ENCODE peak calls at places on chromosome 2, in nine cellular contexts. C, E, X, K, D, A, G, Q and S are unnamed samples.

GRCh38 chr2:136980303-136980702 is 215.0 kb downstream of the THSD7B start:
- DNase-seq in C (no peak), E (no peak), X (no peak), K (no peak), D (no peak), A (no peak), G (no peak), Q (no peak), S (no peak)

GRCh38 chr2:70012887-70013286 is 51.5 kb upstream of the ASPRV1 start:
- DNase-seq in C (no peak), E (no peak), X (no peak), K (no peak), D (no peak), A (no peak), G (no peak), Q (no peak), S (no peak)

GRCh38 chr2:26674771-26675170 is 17.8 kb upstream of the KCNK3 start:
- DNase-seq in C (no peak), E (no peak), X (no peak), K (no peak), D (no peak), A (no peak), G (no peak), Q (no peak), S (no peak)

GRCh38 chr2:204931562-204931961 is 386.3 kb downstream of the PARD3B start:
- DNase-seq in C (no peak), E (no peak), X (no peak), K (no peak), D (no peak), A (no peak), G (no peak), Q (no peak), S (no peak)

GRCh38 chr2:18066894-18067293 is 188.4 kb downstream of the KCNS3 start:
- DNase-seq in C (no peak), E (no peak), X (no peak), K (no peak), D (no peak), A (no peak), G (no peak), Q (no peak), S (no peak)

GRCh38 chr2:168188011-168188410 is 59.4 kb downstream of the STK39 start:
- DNase-seq in C (no peak), E (no peak), X (no peak), K (no peak), D (no peak), A (no peak), G (no peak), Q (no peak), S (no peak)

GRCh38 chr2:71064754-71065621 is 3.5 kb upstream of the NAGK start:
- DNase-seq in C (no peak), E (no peak), X (no peak), K (no peak), D (no peak), A (no peak), G (peak; percentile 75), Q (no peak), S (no peak)

GRCh38 chr2:159091981-159092380 is 123.5 kb downstream of the TANC1 start:
- DNase-seq in C (no peak), E (no peak), X (no peak), K (no peak), D (no peak), A (no peak), G (peak; percentile 64), Q (no peak), S (no peak)

GRCh38 chr2:182426082-182426914 is 538 bp downstream of the PDE1A start:
- DNase-seq in C (no peak), E (no peak), X (no peak), K (no peak), D (no peak), A (peak; percentile 29), G (no peak), Q (no peak), S (no peak)

GRCh38 chr2:237791977-237792727 is 6.4 kb upstream of the RBM44 start:
- DNase-seq in C (no peak), E (no peak), X (no peak), K (no peak), D (peak; percentile 7), A (no peak), G (no peak), Q (no peak), S (no peak)

GRCh38 chr2:196012314-196012713 is 56.3 kb downstream of the DNAH7 start:
- DNase-seq in C (no peak), E (no peak), X (no peak), K (no peak), D (no peak), A (no peak), G (no peak), Q (no peak), S (no peak)

GRCh38 chr2:37637122-37637875 is 34.1 kb downstream of the CDC42EP3 start:
- DNase-seq in C (no peak), E (no peak), X (no peak), K (no peak), D (no peak), A (no peak), G (no peak), Q (no peak), S (no peak)

GRCh38 chr2:223688094-223688835 is 86.1 kb upstream of the SCG2 start:
- DNase-seq in C (no peak), E (no peak), X (peak; percentile 29), K (no peak), D (no peak), A (no peak), G (no peak), Q (no peak), S (no peak)

GRCh38 chr2:193985272-193985671 is 1671.8 kb upstream of the SLC39A10 start:
- DNase-seq in C (no peak), E (no peak), X (no peak), K (no peak), D (no peak), A (no peak), G (no peak), Q (no peak), S (no peak)

GRCh38 chr2:133077259-133077822 is 407.3 kb upstream of the LYPD1 start:
- DNase-seq in C (peak; percentile 20), E (no peak), X (no peak), K (no peak), D (no peak), A (peak; percentile 39), G (no peak), Q (no peak), S (no peak)

GRCh38 chr2:129061079-129061785 is 742.6 kb upstream of the HS6ST1 start:
- DNase-seq in C (no peak), E (no peak), X (no peak), K (no peak), D (no peak), A (no peak), G (peak; percentile 74), Q (no peak), S (no peak)

GRCh38 chr2:181457121-181457740 is at the start of gene ITGA4:
- DNase-seq in C (peak; percentile 71), E (peak; percentile 74), X (peak; percentile 71), K (peak; percentile 81), D (peak; percentile 59), A (peak; percentile 79), G (peak; percentile 96), Q (peak; percentile 36), S (no peak)

GRCh38 chr2:163852616-163853015 is 116.8 kb upstream of the FIGN start:
- DNase-seq in C (no peak), E (no peak), X (no peak), K (no peak), D (no peak), A (no peak), G (no peak), Q (no peak), S (no peak)

GRCh38 chr2:228681426-228681825 is 499.9 kb upstream of the SPHKAP start:
- DNase-seq in C (no peak), E (no peak), X (no peak), K (no peak), D (no peak), A (peak; percentile 63), G (no peak), Q (no peak), S (no peak)

GRCh38 chr2:64284751-64285150 is 140.5 kb upstream of the PELI1 start:
- DNase-seq in C (no peak), E (no peak), X (no peak), K (no peak), D (no peak), A (no peak), G (no peak), Q (no peak), S (no peak)

GRCh38 chr2:124241-124880 is 78.1 kb upstream of the FAM110C start:
- DNase-seq in C (no peak), E (no peak), X (no peak), K (no peak), D (no peak), A (no peak), G (no peak), Q (no peak), S (no peak)

GRCh38 chr2:224885836-224886547 is 156.3 kb downstream of the DOCK10 start:
- DNase-seq in C (no peak), E (no peak), X (no peak), K (no peak), D (no peak), A (peak; percentile 74), G (peak; percentile 67), Q (no peak), S (no peak)

GRCh38 chr2:160308915-160309314 is 108.8 kb upstream of the ITGB6 start:
- DNase-seq in C (no peak), E (no peak), X (no peak), K (no peak), D (peak; percentile 23), A (no peak), G (no peak), Q (no peak), S (no peak)

GRCh38 chr2:102707796-102708713 is 53.8 kb upstream of the TMEM182 start:
- DNase-seq in C (no peak), E (no peak), X (no peak), K (no peak), D (no peak), A (no peak), G (no peak), Q (no peak), S (no peak)

GRCh38 chr2:196220671-196221070 is 49.3 kb upstream of the STK17B start:
- DNase-seq in C (no peak), E (no peak), X (no peak), K (no peak), D (no peak), A (no peak), G (no peak), Q (no peak), S (no peak)

GRCh38 chr2:96816127-96816835 is at the start of gene CNNM3:
- DNase-seq in C (peak; percentile 95), E (peak; percentile 95), X (peak; percentile 92), K (peak; percentile 93), D (peak; percentile 64), A (peak; percentile 92), G (peak; percentile 96), Q (peak; percentile 92), S (peak; percentile 85)

GRCh38 chr2:218518876-218519275 is 49.3 kb downstream of the USP37 start:
- DNase-seq in C (no peak), E (no peak), X (no peak), K (no peak), D (no peak), A (no peak), G (no peak), Q (no peak), S (no peak)